ENCODE peak calls at places on chromosome 19, in seven cellular contexts. One of them, this sample, is unnamed.

GRCh38 chr19:47296036-47296435 is 13.6 kb upstream of the C5AR1 start:
- DNase-seq in stimulated activated CD8-positive, alpha-beta memory T cell treated with anti-CD3 and anti-CD28 coated beads, Interleukin-2, amount 100 ng/mL, for 1 hour: peak
- DNase-seq in nucleus accumbens: peak
- DNase-seq in activated CD4-positive, alpha-beta T cell treated with anti-CD3 and anti-CD28 coated beads for 36 hours: peak
- DNase-seq in GM12865: peak
- DNase-seq in progenitor cell of endocrine pancreas: peak
- DNase-seq in RPMI7951: peak
- DNase-seq in this sample: peak

GRCh38 chr19:10637894-10638293 is 12.5 kb downstream of the SLC44A2 start:
- DNase-seq in stimulated activated CD8-positive, alpha-beta memory T cell treated with anti-CD3 and anti-CD28 coated beads, Interleukin-2, amount 100 ng/mL, for 1 hour: no peak
- DNase-seq in GM12865: no peak
- DNase-seq in RPMI7951: no peak
- DNase-seq in activated CD4-positive, alpha-beta T cell treated with anti-CD3 and anti-CD28 coated beads for 36 hours: no peak
- DNase-seq in nucleus accumbens: no peak
- DNase-seq in progenitor cell of endocrine pancreas: no peak
- DNase-seq in this sample: peak

GRCh38 chr19:50649433-50650391 is at the start of gene C19orf81:
- DNase-seq in GM12865: no peak
- DNase-seq in nucleus accumbens: peak
- DNase-seq in stimulated activated CD8-positive, alpha-beta memory T cell treated with anti-CD3 and anti-CD28 coated beads, Interleukin-2, amount 100 ng/mL, for 1 hour: no peak
- DNase-seq in activated CD4-positive, alpha-beta T cell treated with anti-CD3 and anti-CD28 coated beads for 36 hours: no peak
- DNase-seq in RPMI7951: peak
- DNase-seq in progenitor cell of endocrine pancreas: no peak
- DNase-seq in this sample: no peak

GRCh38 chr19:22532388-22533310 is 101.5 kb upstream of the ZNF492 start:
- DNase-seq in nucleus accumbens: peak
- DNase-seq in activated CD4-positive, alpha-beta T cell treated with anti-CD3 and anti-CD28 coated beads for 36 hours: no peak
- DNase-seq in progenitor cell of endocrine pancreas: no peak
- DNase-seq in RPMI7951: peak
- DNase-seq in GM12865: no peak
- DNase-seq in stimulated activated CD8-positive, alpha-beta memory T cell treated with anti-CD3 and anti-CD28 coated beads, Interleukin-2, amount 100 ng/mL, for 1 hour: no peak
- DNase-seq in this sample: peak

GRCh38 chr19:18807861-18808331 is 16.8 kb upstream of the COMP start:
- DNase-seq in stimulated activated CD8-positive, alpha-beta memory T cell treated with anti-CD3 and anti-CD28 coated beads, Interleukin-2, amount 100 ng/mL, for 1 hour: no peak
- DNase-seq in RPMI7951: no peak
- DNase-seq in GM12865: no peak
- DNase-seq in progenitor cell of endocrine pancreas: no peak
- DNase-seq in activated CD4-positive, alpha-beta T cell treated with anti-CD3 and anti-CD28 coated beads for 36 hours: no peak
- DNase-seq in nucleus accumbens: no peak
- DNase-seq in this sample: peak

GRCh38 chr19:48629599-48630288 is 7.4 kb downstream of the DBP start:
- DNase-seq in stimulated activated CD8-positive, alpha-beta memory T cell treated with anti-CD3 and anti-CD28 coated beads, Interleukin-2, amount 100 ng/mL, for 1 hour: no peak
- DNase-seq in progenitor cell of endocrine pancreas: no peak
- DNase-seq in RPMI7951: no peak
- DNase-seq in GM12865: peak
- DNase-seq in activated CD4-positive, alpha-beta T cell treated with anti-CD3 and anti-CD28 coated beads for 36 hours: peak
- DNase-seq in nucleus accumbens: peak
- DNase-seq in this sample: peak

GRCh38 chr19:35856546-35857149 is at the start of gene KIRREL2:
- DNase-seq in nucleus accumbens: peak
- DNase-seq in GM12865: no peak
- DNase-seq in progenitor cell of endocrine pancreas: peak
- DNase-seq in activated CD4-positive, alpha-beta T cell treated with anti-CD3 and anti-CD28 coated beads for 36 hours: peak
- DNase-seq in stimulated activated CD8-positive, alpha-beta memory T cell treated with anti-CD3 and anti-CD28 coated beads, Interleukin-2, amount 100 ng/mL, for 1 hour: no peak
- DNase-seq in RPMI7951: no peak
- DNase-seq in this sample: no peak

GRCh38 chr19:36245210-36246005 is 30.5 kb downstream of the ZNF146 start:
- DNase-seq in nucleus accumbens: peak
- DNase-seq in stimulated activated CD8-positive, alpha-beta memory T cell treated with anti-CD3 and anti-CD28 coated beads, Interleukin-2, amount 100 ng/mL, for 1 hour: no peak
- DNase-seq in GM12865: no peak
- DNase-seq in progenitor cell of endocrine pancreas: peak
- DNase-seq in RPMI7951: peak
- DNase-seq in activated CD4-positive, alpha-beta T cell treated with anti-CD3 and anti-CD28 coated beads for 36 hours: peak
- DNase-seq in this sample: peak

GRCh38 chr19:3366761-3367571 is 583 bp downstream of the NFIC start:
- DNase-seq in activated CD4-positive, alpha-beta T cell treated with anti-CD3 and anti-CD28 coated beads for 36 hours: peak
- DNase-seq in stimulated activated CD8-positive, alpha-beta memory T cell treated with anti-CD3 and anti-CD28 coated beads, Interleukin-2, amount 100 ng/mL, for 1 hour: no peak
- DNase-seq in nucleus accumbens: peak
- DNase-seq in RPMI7951: peak
- DNase-seq in GM12865: peak
- DNase-seq in progenitor cell of endocrine pancreas: no peak
- DNase-seq in this sample: peak

GRCh38 chr19:49216076-49216475 is 58.5 kb downstream of the TRPM4 start:
- DNase-seq in GM12865: no peak
- DNase-seq in progenitor cell of endocrine pancreas: no peak
- DNase-seq in RPMI7951: peak
- DNase-seq in stimulated activated CD8-positive, alpha-beta memory T cell treated with anti-CD3 and anti-CD28 coated beads, Interleukin-2, amount 100 ng/mL, for 1 hour: no peak
- DNase-seq in activated CD4-positive, alpha-beta T cell treated with anti-CD3 and anti-CD28 coated beads for 36 hours: no peak
- DNase-seq in nucleus accumbens: no peak
- DNase-seq in this sample: no peak

GRCh38 chr19:1447565-1447903 is 2.4 kb upstream of the APC2 start:
- DNase-seq in RPMI7951: no peak
- DNase-seq in GM12865: no peak
- DNase-seq in nucleus accumbens: no peak
- DNase-seq in progenitor cell of endocrine pancreas: no peak
- DNase-seq in activated CD4-positive, alpha-beta T cell treated with anti-CD3 and anti-CD28 coated beads for 36 hours: no peak
- DNase-seq in stimulated activated CD8-positive, alpha-beta memory T cell treated with anti-CD3 and anti-CD28 coated beads, Interleukin-2, amount 100 ng/mL, for 1 hour: no peak
- DNase-seq in this sample: no peak

GRCh38 chr19:47444388-47444821 is 25.1 kb upstream of the MEIS3 start:
- DNase-seq in stimulated activated CD8-positive, alpha-beta memory T cell treated with anti-CD3 and anti-CD28 coated beads, Interleukin-2, amount 100 ng/mL, for 1 hour: no peak
- DNase-seq in nucleus accumbens: no peak
- DNase-seq in GM12865: no peak
- DNase-seq in progenitor cell of endocrine pancreas: no peak
- DNase-seq in activated CD4-positive, alpha-beta T cell treated with anti-CD3 and anti-CD28 coated beads for 36 hours: peak
- DNase-seq in RPMI7951: no peak
- DNase-seq in this sample: no peak

GRCh38 chr19:5666921-5667610 is 13.2 kb downstream of the MICOS13 start:
- DNase-seq in RPMI7951: no peak
- DNase-seq in stimulated activated CD8-positive, alpha-beta memory T cell treated with anti-CD3 and anti-CD28 coated beads, Interleukin-2, amount 100 ng/mL, for 1 hour: no peak
- DNase-seq in nucleus accumbens: no peak
- DNase-seq in progenitor cell of endocrine pancreas: no peak
- DNase-seq in GM12865: no peak
- DNase-seq in activated CD4-positive, alpha-beta T cell treated with anti-CD3 and anti-CD28 coated beads for 36 hours: no peak
- DNase-seq in this sample: peak

GRCh38 chr19:40588110-40588854 is 11.6 kb downstream of the SHKBP1 start:
- DNase-seq in nucleus accumbens: no peak
- DNase-seq in GM12865: no peak
- DNase-seq in progenitor cell of endocrine pancreas: no peak
- DNase-seq in activated CD4-positive, alpha-beta T cell treated with anti-CD3 and anti-CD28 coated beads for 36 hours: no peak
- DNase-seq in stimulated activated CD8-positive, alpha-beta memory T cell treated with anti-CD3 and anti-CD28 coated beads, Interleukin-2, amount 100 ng/mL, for 1 hour: no peak
- DNase-seq in RPMI7951: no peak
- DNase-seq in this sample: no peak

GRCh38 chr19:12800873-12801465 is 631 bp downstream of the PRDX2 start:
- DNase-seq in RPMI7951: no peak
- DNase-seq in GM12865: no peak
- DNase-seq in nucleus accumbens: peak
- DNase-seq in stimulated activated CD8-positive, alpha-beta memory T cell treated with anti-CD3 and anti-CD28 coated beads, Interleukin-2, amount 100 ng/mL, for 1 hour: no peak
- DNase-seq in activated CD4-positive, alpha-beta T cell treated with anti-CD3 and anti-CD28 coated beads for 36 hours: peak
- DNase-seq in progenitor cell of endocrine pancreas: no peak
- DNase-seq in this sample: no peak

GRCh38 chr19:41998246-41999020 is 4.4 kb upstream of the ATP1A3 start:
- DNase-seq in RPMI7951: no peak
- DNase-seq in progenitor cell of endocrine pancreas: peak
- DNase-seq in nucleus accumbens: no peak
- DNase-seq in activated CD4-positive, alpha-beta T cell treated with anti-CD3 and anti-CD28 coated beads for 36 hours: peak
- DNase-seq in stimulated activated CD8-positive, alpha-beta memory T cell treated with anti-CD3 and anti-CD28 coated beads, Interleukin-2, amount 100 ng/mL, for 1 hour: no peak
- DNase-seq in GM12865: peak
- DNase-seq in this sample: peak

GRCh38 chr19:45999653-46000121 is 4.4 kb downstream of the CCDC61 start:
- DNase-seq in nucleus accumbens: peak
- DNase-seq in GM12865: no peak
- DNase-seq in progenitor cell of endocrine pancreas: no peak
- DNase-seq in activated CD4-positive, alpha-beta T cell treated with anti-CD3 and anti-CD28 coated beads for 36 hours: peak
- DNase-seq in stimulated activated CD8-positive, alpha-beta memory T cell treated with anti-CD3 and anti-CD28 coated beads, Interleukin-2, amount 100 ng/mL, for 1 hour: no peak
- DNase-seq in RPMI7951: no peak
- DNase-seq in this sample: peak

GRCh38 chr19:11273989-11274388 is 11.7 kb upstream of the DOCK6 start:
- DNase-seq in RPMI7951: no peak
- DNase-seq in GM12865: no peak
- DNase-seq in progenitor cell of endocrine pancreas: no peak
- DNase-seq in stimulated activated CD8-positive, alpha-beta memory T cell treated with anti-CD3 and anti-CD28 coated beads, Interleukin-2, amount 100 ng/mL, for 1 hour: no peak
- DNase-seq in activated CD4-positive, alpha-beta T cell treated with anti-CD3 and anti-CD28 coated beads for 36 hours: no peak
- DNase-seq in nucleus accumbens: no peak
- DNase-seq in this sample: no peak

GRCh38 chr19:51327066-51327985 is 14.6 kb downstream of the VSIG10L start:
- DNase-seq in progenitor cell of endocrine pancreas: no peak
- DNase-seq in activated CD4-positive, alpha-beta T cell treated with anti-CD3 and anti-CD28 coated beads for 36 hours: peak
- DNase-seq in GM12865: peak
- DNase-seq in nucleus accumbens: no peak
- DNase-seq in stimulated activated CD8-positive, alpha-beta memory T cell treated with anti-CD3 and anti-CD28 coated beads, Interleukin-2, amount 100 ng/mL, for 1 hour: no peak
- DNase-seq in RPMI7951: peak
- DNase-seq in this sample: peak

GRCh38 chr19:38555200-38555599 is 62.6 kb downstream of the MAP4K1 start:
- DNase-seq in stimulated activated CD8-positive, alpha-beta memory T cell treated with anti-CD3 and anti-CD28 coated beads, Interleukin-2, amount 100 ng/mL, for 1 hour: no peak
- DNase-seq in progenitor cell of endocrine pancreas: no peak
- DNase-seq in GM12865: no peak
- DNase-seq in RPMI7951: no peak
- DNase-seq in activated CD4-positive, alpha-beta T cell treated with anti-CD3 and anti-CD28 coated beads for 36 hours: no peak
- DNase-seq in nucleus accumbens: no peak
- DNase-seq in this sample: no peak

GRCh38 chr19:29841209-29841558 is 29.4 kb downstream of the CCNE1 start:
- DNase-seq in stimulated activated CD8-positive, alpha-beta memory T cell treated with anti-CD3 and anti-CD28 coated beads, Interleukin-2, amount 100 ng/mL, for 1 hour: no peak
- DNase-seq in progenitor cell of endocrine pancreas: no peak
- DNase-seq in RPMI7951: peak
- DNase-seq in GM12865: no peak
- DNase-seq in nucleus accumbens: no peak
- DNase-seq in activated CD4-positive, alpha-beta T cell treated with anti-CD3 and anti-CD28 coated beads for 36 hours: no peak
- DNase-seq in this sample: no peak

GRCh38 chr19:18290250-18291018 is 9.0 kb upstream of the JUND start:
- DNase-seq in stimulated activated CD8-positive, alpha-beta memory T cell treated with anti-CD3 and anti-CD28 coated beads, Interleukin-2, amount 100 ng/mL, for 1 hour: peak
- DNase-seq in nucleus accumbens: no peak
- DNase-seq in progenitor cell of endocrine pancreas: no peak
- DNase-seq in activated CD4-positive, alpha-beta T cell treated with anti-CD3 and anti-CD28 coated beads for 36 hours: peak
- DNase-seq in GM12865: peak
- DNase-seq in RPMI7951: peak
- DNase-seq in this sample: peak

GRCh38 chr19:35533822-35534521 is 716 bp downstream of the GAPDHS start:
- DNase-seq in GM12865: peak
- DNase-seq in nucleus accumbens: no peak
- DNase-seq in activated CD4-positive, alpha-beta T cell treated with anti-CD3 and anti-CD28 coated beads for 36 hours: peak
- DNase-seq in RPMI7951: no peak
- DNase-seq in progenitor cell of endocrine pancreas: no peak
- DNase-seq in stimulated activated CD8-positive, alpha-beta memory T cell treated with anti-CD3 and anti-CD28 coated beads, Interleukin-2, amount 100 ng/mL, for 1 hour: no peak
- DNase-seq in this sample: peak

GRCh38 chr19:2458054-2458453 is 1.3 kb upstream of the LMNB2 start:
- DNase-seq in RPMI7951: no peak
- DNase-seq in activated CD4-positive, alpha-beta T cell treated with anti-CD3 and anti-CD28 coated beads for 36 hours: no peak
- DNase-seq in GM12865: no peak
- DNase-seq in progenitor cell of endocrine pancreas: no peak
- DNase-seq in stimulated activated CD8-positive, alpha-beta memory T cell treated with anti-CD3 and anti-CD28 coated beads, Interleukin-2, amount 100 ng/mL, for 1 hour: no peak
- DNase-seq in nucleus accumbens: no peak
- DNase-seq in this sample: no peak

GRCh38 chr19:10871711-10872550 is 578 bp downstream of the CARM1 start:
- DNase-seq in GM12865: peak
- DNase-seq in RPMI7951: no peak
- DNase-seq in activated CD4-positive, alpha-beta T cell treated with anti-CD3 and anti-CD28 coated beads for 36 hours: peak
- DNase-seq in progenitor cell of endocrine pancreas: peak
- DNase-seq in nucleus accumbens: peak
- DNase-seq in stimulated activated CD8-positive, alpha-beta memory T cell treated with anti-CD3 and anti-CD28 coated beads, Interleukin-2, amount 100 ng/mL, for 1 hour: no peak
- DNase-seq in this sample: peak

GRCh38 chr19:38044267-38045111 is 137.5 kb downstream of the SIPA1L3 start:
- DNase-seq in nucleus accumbens: no peak
- DNase-seq in RPMI7951: peak
- DNase-seq in progenitor cell of endocrine pancreas: no peak
- DNase-seq in GM12865: peak
- DNase-seq in activated CD4-positive, alpha-beta T cell treated with anti-CD3 and anti-CD28 coated beads for 36 hours: peak
- DNase-seq in stimulated activated CD8-positive, alpha-beta memory T cell treated with anti-CD3 and anti-CD28 coated beads, Interleukin-2, amount 100 ng/mL, for 1 hour: no peak
- DNase-seq in this sample: no peak

GRCh38 chr19:44753932-44754742 is 5.6 kb downstream of the BCL3 start:
- DNase-seq in nucleus accumbens: peak
- DNase-seq in activated CD4-positive, alpha-beta T cell treated with anti-CD3 and anti-CD28 coated beads for 36 hours: peak
- DNase-seq in RPMI7951: peak
- DNase-seq in stimulated activated CD8-positive, alpha-beta memory T cell treated with anti-CD3 and anti-CD28 coated beads, Interleukin-2, amount 100 ng/mL, for 1 hour: peak
- DNase-seq in GM12865: peak
- DNase-seq in progenitor cell of endocrine pancreas: no peak
- DNase-seq in this sample: peak

GRCh38 chr19:35084078-35084762 is 31.4 kb upstream of the FXYD3 start:
- DNase-seq in nucleus accumbens: no peak
- DNase-seq in stimulated activated CD8-positive, alpha-beta memory T cell treated with anti-CD3 and anti-CD28 coated beads, Interleukin-2, amount 100 ng/mL, for 1 hour: no peak
- DNase-seq in progenitor cell of endocrine pancreas: no peak
- DNase-seq in RPMI7951: no peak
- DNase-seq in GM12865: no peak
- DNase-seq in activated CD4-positive, alpha-beta T cell treated with anti-CD3 and anti-CD28 coated beads for 36 hours: no peak
- DNase-seq in this sample: no peak

GRCh38 chr19:10952809-10953208 is 8.0 kb upstream of the SMARCA4 start:
- DNase-seq in progenitor cell of endocrine pancreas: no peak
- DNase-seq in RPMI7951: no peak
- DNase-seq in GM12865: no peak
- DNase-seq in nucleus accumbens: no peak
- DNase-seq in activated CD4-positive, alpha-beta T cell treated with anti-CD3 and anti-CD28 coated beads for 36 hours: no peak
- DNase-seq in stimulated activated CD8-positive, alpha-beta memory T cell treated with anti-CD3 and anti-CD28 coated beads, Interleukin-2, amount 100 ng/mL, for 1 hour: no peak
- DNase-seq in this sample: peak

GRCh38 chr19:1267441-1268391 is 1.4 kb upstream of the CIRBP start:
- DNase-seq in progenitor cell of endocrine pancreas: no peak
- DNase-seq in RPMI7951: no peak
- DNase-seq in activated CD4-positive, alpha-beta T cell treated with anti-CD3 and anti-CD28 coated beads for 36 hours: peak
- DNase-seq in nucleus accumbens: no peak
- DNase-seq in GM12865: no peak
- DNase-seq in stimulated activated CD8-positive, alpha-beta memory T cell treated with anti-CD3 and anti-CD28 coated beads, Interleukin-2, amount 100 ng/mL, for 1 hour: no peak
- DNase-seq in this sample: peak

GRCh38 chr19:17680235-17680722 is 7.9 kb downstream of the UNC13A start:
- DNase-seq in nucleus accumbens: peak
- DNase-seq in stimulated activated CD8-positive, alpha-beta memory T cell treated with anti-CD3 and anti-CD28 coated beads, Interleukin-2, amount 100 ng/mL, for 1 hour: peak
- DNase-seq in progenitor cell of endocrine pancreas: no peak
- DNase-seq in RPMI7951: peak
- DNase-seq in GM12865: peak
- DNase-seq in activated CD4-positive, alpha-beta T cell treated with anti-CD3 and anti-CD28 coated beads for 36 hours: peak
- DNase-seq in this sample: peak

GRCh38 chr19:16383584-16384161 is 59.0 kb downstream of the KLF2 start:
- DNase-seq in activated CD4-positive, alpha-beta T cell treated with anti-CD3 and anti-CD28 coated beads for 36 hours: no peak
- DNase-seq in RPMI7951: no peak
- DNase-seq in stimulated activated CD8-positive, alpha-beta memory T cell treated with anti-CD3 and anti-CD28 coated beads, Interleukin-2, amount 100 ng/mL, for 1 hour: no peak
- DNase-seq in GM12865: peak
- DNase-seq in progenitor cell of endocrine pancreas: no peak
- DNase-seq in nucleus accumbens: no peak
- DNase-seq in this sample: no peak

GRCh38 chr19:7494416-7495098 is 5.7 kb upstream of the PEX11G start:
- DNase-seq in progenitor cell of endocrine pancreas: no peak
- DNase-seq in GM12865: no peak
- DNase-seq in nucleus accumbens: peak
- DNase-seq in RPMI7951: no peak
- DNase-seq in stimulated activated CD8-positive, alpha-beta memory T cell treated with anti-CD3 and anti-CD28 coated beads, Interleukin-2, amount 100 ng/mL, for 1 hour: no peak
- DNase-seq in activated CD4-positive, alpha-beta T cell treated with anti-CD3 and anti-CD28 coated beads for 36 hours: no peak
- DNase-seq in this sample: peak

GRCh38 chr19:3129112-3129511 is 6.7 kb upstream of the GNA15 start:
- DNase-seq in GM12865: peak
- DNase-seq in progenitor cell of endocrine pancreas: no peak
- DNase-seq in nucleus accumbens: no peak
- DNase-seq in RPMI7951: peak
- DNase-seq in stimulated activated CD8-positive, alpha-beta memory T cell treated with anti-CD3 and anti-CD28 coated beads, Interleukin-2, amount 100 ng/mL, for 1 hour: no peak
- DNase-seq in activated CD4-positive, alpha-beta T cell treated with anti-CD3 and anti-CD28 coated beads for 36 hours: no peak
- DNase-seq in this sample: no peak

GRCh38 chr19:12913011-12913561 is 6.0 kb downstream of the SYCE2 start:
- DNase-seq in GM12865: no peak
- DNase-seq in activated CD4-positive, alpha-beta T cell treated with anti-CD3 and anti-CD28 coated beads for 36 hours: no peak
- DNase-seq in stimulated activated CD8-positive, alpha-beta memory T cell treated with anti-CD3 and anti-CD28 coated beads, Interleukin-2, amount 100 ng/mL, for 1 hour: no peak
- DNase-seq in nucleus accumbens: peak
- DNase-seq in progenitor cell of endocrine pancreas: no peak
- DNase-seq in RPMI7951: peak
- DNase-seq in this sample: peak

GRCh38 chr19:57465680-57466381 is 8.9 kb upstream of the VN1R1 start:
- DNase-seq in RPMI7951: peak
- DNase-seq in stimulated activated CD8-positive, alpha-beta memory T cell treated with anti-CD3 and anti-CD28 coated beads, Interleukin-2, amount 100 ng/mL, for 1 hour: no peak
- DNase-seq in progenitor cell of endocrine pancreas: no peak
- DNase-seq in activated CD4-positive, alpha-beta T cell treated with anti-CD3 and anti-CD28 coated beads for 36 hours: peak
- DNase-seq in GM12865: peak
- DNase-seq in nucleus accumbens: no peak
- DNase-seq in this sample: no peak

This sample was measured in right cardiac atrium.